ENCODE peak calls at places on chromosomes 13 and 19, in four cellular contexts. Z is neural progenitor cell; W is CD4-positive, alpha-beta memory T cell; B is prostate gland. V is an unnamed sample.
A peak's percentile ranks its signal among the peaks of the same experiment; 100 is the strongest.

GRCh38 chr13:45372189-45373115 is 31.5 kb upstream of the TPT1 start:
- DNase-seq in Z (no peak), W (no peak), B (no peak), V (peak; percentile 49)

GRCh38 chr19:14442904-14443631 is 10.0 kb downstream of the PKN1 start:
- DNase-seq in Z (no peak), W (no peak), B (no peak), V (no peak)

GRCh38 chr13:73635166-73635787 is 498.9 kb downstream of the KLF12 start:
- DNase-seq in Z (no peak), W (no peak), B (no peak), V (no peak)

GRCh38 chr13:39365879-39366278 is 237.1 kb downstream of the LHFPL6 start:
- DNase-seq in Z (no peak), W (no peak), B (no peak), V (no peak)

GRCh38 chr19:3593156-3593555 is 7.9 kb downstream of the GIPC3 start:
- DNase-seq in Z (peak; percentile 48), W (no peak), B (no peak), V (no peak)

GRCh38 chr19:34336781-34337271 is 28.2 kb upstream of the GPI start:
- DNase-seq in Z (peak; percentile 56), W (peak; percentile 54), B (no peak), V (no peak)

GRCh38 chr19:23116802-23117571 is at the start of gene ZNF730:
- DNase-seq in Z (peak; percentile 99), W (peak; percentile 44), B (peak; percentile 32), V (peak; percentile 1)

GRCh38 chr13:21676611-21677021 is 5.7 kb downstream of the FGF9 start:
- DNase-seq in Z (peak; percentile 69), W (no peak), B (no peak), V (peak; percentile 43)

GRCh38 chr19:4327252-4327876 is 11.3 kb downstream of the STAP2 start:
- DNase-seq in Z (peak; percentile 94), W (peak; percentile 61), B (no peak), V (no peak)

GRCh38 chr19:33186835-33187540 is 7.1 kb upstream of the LRP3 start:
- DNase-seq in Z (no peak), W (no peak), B (no peak), V (peak; percentile 48)

GRCh38 chr13:47033216-47033615 is 136.4 kb upstream of the HTR2A start:
- DNase-seq in Z (no peak), W (no peak), B (no peak), V (no peak)

GRCh38 chr19:53957448-53958167 is 5.1 kb upstream of the CACNG8 start:
- DNase-seq in Z (no peak), W (no peak), B (no peak), V (no peak)

GRCh38 chr13:98206946-98207345 is 29.9 kb upstream of the RNF113B start:
- DNase-seq in Z (no peak), W (no peak), B (peak; percentile 53), V (peak; percentile 25)

GRCh38 chr13:71067164-71067815 is 799.7 kb downstream of the DACH1 start:
- DNase-seq in Z (peak; percentile 40), W (no peak), B (no peak), V (peak; percentile 16)

GRCh38 chr19:7916137-7916907 is 1.7 kb downstream of the TGFBR3L start:
- DNase-seq in Z (peak; percentile 74), W (peak; percentile 58), B (no peak), V (peak; percentile 32)

GRCh38 chr19:46980756-46981155 is 38.9 kb upstream of the NPAS1 start:
- DNase-seq in Z (no peak), W (no peak), B (no peak), V (no peak)

GRCh38 chr19:38173324-38174041 is 50.5 kb downstream of the DPF1 start:
- DNase-seq in Z (no peak), W (no peak), B (no peak), V (peak; percentile 92)

GRCh38 chr19:58182577-58182988 is 278 bp upstream of the ZNF274 start:
- DNase-seq in Z (no peak), W (no peak), B (no peak), V (no peak)

GRCh38 chr13:98688373-98688772 is 64.1 kb downstream of the SLC15A1 start:
- DNase-seq in Z (no peak), W (no peak), B (no peak), V (no peak)

GRCh38 chr13:29707876-29708543 is 112.5 kb upstream of the SLC7A1 start:
- DNase-seq in Z (peak; percentile 74), W (peak; percentile 41), B (no peak), V (peak; percentile 50)

GRCh38 chr19:3665681-3666544 is 34.4 kb downstream of the PIP5K1C start:
- DNase-seq in Z (peak; percentile 66), W (peak; percentile 70), B (peak; percentile 46), V (peak; percentile 46)

GRCh38 chr13:53250272-53250875 is 221.8 kb downstream of the OLFM4 start:
- DNase-seq in Z (peak; percentile 93), W (peak; percentile 2), B (peak; percentile 62), V (peak; percentile 71)

GRCh38 chr13:30307966-30308290 is 577 bp upstream of the KATNAL1 start:
- DNase-seq in Z (no peak), W (no peak), B (no peak), V (no peak)

GRCh38 chr13:105346141-105346766 is 1189.2 kb downstream of the EFNB2 start:
- DNase-seq in Z (no peak), W (no peak), B (no peak), V (peak; percentile 14)

GRCh38 chr13:45055902-45056648 is 64.2 kb upstream of the GTF2F2 start:
- DNase-seq in Z (peak; percentile 57), W (no peak), B (no peak), V (no peak)

GRCh38 chr13:63737418-63737817 is 2321.8 kb upstream of the PCDH20 start:
- DNase-seq in Z (no peak), W (no peak), B (no peak), V (no peak)

GRCh38 chr13:31996611-31997010 is 35.0 kb upstream of the FRY start:
- DNase-seq in Z (no peak), W (no peak), B (no peak), V (no peak)

GRCh38 chr13:44004881-44005280 is 125.2 kb downstream of the LACC1 start:
- DNase-seq in Z (no peak), W (no peak), B (no peak), V (no peak)

GRCh38 chr13:67275351-67275989 is 45.3 kb upstream of the PCDH9 start:
- DNase-seq in Z (no peak), W (no peak), B (no peak), V (no peak)

GRCh38 chr13:60230593-60230992 is 66.9 kb upstream of the DIAPH3 start:
- DNase-seq in Z (no peak), W (no peak), B (no peak), V (no peak)

GRCh38 chr13:22596157-22596863 is 584.5 kb upstream of the SGCG start:
- DNase-seq in Z (no peak), W (no peak), B (no peak), V (no peak)

GRCh38 chr13:37344051-37344450 is 238.6 kb upstream of the CSNK1A1L start:
- DNase-seq in Z (no peak), W (no peak), B (no peak), V (no peak)
- H3K4me3 ChIP-seq in Z (no peak overlapping the region), W (no peak overlapping the region), B (no peak overlapping the region), V (no peak overlapping the region)

GRCh38 chr13:42786696-42787095 is 5.3 kb downstream of the FAM216B start:
- DNase-seq in Z (no peak), W (no peak), B (no peak), V (no peak)
- H3K27ac ChIP-seq in Z (no peak overlapping the region), W (no peak overlapping the region), B (no peak overlapping the region), V (no peak overlapping the region)

DNA sequence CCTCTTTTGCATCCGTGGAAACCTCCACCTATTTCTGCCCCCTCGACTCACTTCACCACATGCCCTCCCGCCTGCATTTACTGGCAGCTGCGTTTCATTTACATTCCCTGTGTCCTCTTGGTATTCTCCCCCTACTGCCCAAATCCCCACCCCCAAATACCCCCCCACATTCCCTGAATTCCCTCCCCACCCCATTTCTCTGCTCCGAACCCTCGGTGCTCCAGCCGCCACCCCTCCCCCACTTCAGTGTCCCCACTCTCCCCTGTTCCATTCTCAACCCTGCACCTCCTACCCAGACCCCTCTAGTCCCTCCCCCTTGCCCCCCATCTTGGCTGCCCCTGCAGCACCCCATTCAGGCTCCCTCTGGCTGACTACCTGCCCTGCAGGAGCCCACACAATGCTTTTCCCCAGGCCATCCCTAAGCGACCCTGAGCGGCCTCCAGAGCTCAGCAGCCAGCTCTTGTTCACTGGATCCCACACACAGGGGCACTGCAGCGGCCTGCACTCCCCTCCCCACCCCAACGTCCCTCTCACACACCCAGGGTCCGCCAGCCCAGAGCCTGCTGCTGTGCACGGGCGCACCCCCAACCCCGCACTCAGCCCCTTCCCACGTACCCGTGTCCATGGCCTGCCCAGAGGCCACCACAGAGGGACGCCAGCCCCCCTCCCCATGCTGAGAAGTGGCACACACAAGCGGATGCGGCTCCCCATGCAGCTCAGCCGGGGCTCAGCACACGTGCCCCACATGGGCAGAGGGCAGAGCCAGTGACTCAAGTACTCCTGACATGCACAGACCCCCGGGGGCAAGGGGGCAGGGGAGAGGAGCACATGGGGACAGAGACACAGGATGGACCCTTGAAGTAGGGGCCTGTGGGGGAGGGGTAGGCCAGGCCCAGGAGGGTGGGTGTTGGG is 26.3 kb downstream of the SHANK1 start:
- DNase-seq in Z (peak; percentile 39), W (no peak), B (no peak), V (no peak)
- H3K4me3 ChIP-seq in Z (no peak overlapping the region), W (no peak overlapping the region), B (no peak overlapping the region), V (no peak overlapping the region)

DNA sequence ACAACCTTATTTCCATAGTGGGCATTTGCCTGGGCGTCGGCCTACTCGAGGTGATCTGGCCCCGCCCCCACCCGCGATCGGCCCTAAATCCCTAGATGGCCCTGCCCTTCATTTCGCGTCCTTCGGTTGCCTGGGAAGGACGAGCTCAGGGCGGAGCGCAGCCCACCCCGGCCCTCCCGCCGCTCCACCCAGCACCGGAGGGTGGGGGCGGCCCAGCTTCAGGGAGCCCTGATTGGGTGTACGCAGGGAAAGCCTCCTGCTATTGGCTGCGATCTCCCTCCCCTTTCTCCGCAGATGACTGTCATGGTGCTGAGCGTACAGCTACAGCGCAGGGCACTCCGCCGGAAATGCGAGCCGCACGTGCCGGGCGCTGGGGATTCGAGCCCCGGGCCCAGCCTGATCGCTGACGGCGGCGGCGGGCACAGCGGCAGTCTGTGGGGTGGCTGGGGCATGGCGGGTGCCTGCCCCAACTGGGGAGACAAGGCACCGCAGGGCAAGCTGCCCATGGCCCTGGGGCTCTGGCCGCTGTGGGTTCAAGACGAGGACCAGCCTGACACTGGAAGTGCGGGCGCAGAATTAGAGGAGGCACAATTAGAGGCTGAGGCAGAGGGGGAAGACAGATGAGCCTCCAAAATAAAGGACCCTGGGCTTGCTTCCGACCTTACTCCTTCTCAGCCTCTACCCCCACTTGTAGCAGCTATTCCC is 4.3 kb downstream of the CD37 start:
- DNase-seq in Z (peak; percentile 97), W (no peak), B (peak; percentile 88), V (peak; percentile 75)
- H3K27ac ChIP-seq in Z (peak overlapping the region; percentile 18), W (no peak overlapping the region), B (peak overlapping the region; percentile 72), V (no peak overlapping the region)

DNA sequence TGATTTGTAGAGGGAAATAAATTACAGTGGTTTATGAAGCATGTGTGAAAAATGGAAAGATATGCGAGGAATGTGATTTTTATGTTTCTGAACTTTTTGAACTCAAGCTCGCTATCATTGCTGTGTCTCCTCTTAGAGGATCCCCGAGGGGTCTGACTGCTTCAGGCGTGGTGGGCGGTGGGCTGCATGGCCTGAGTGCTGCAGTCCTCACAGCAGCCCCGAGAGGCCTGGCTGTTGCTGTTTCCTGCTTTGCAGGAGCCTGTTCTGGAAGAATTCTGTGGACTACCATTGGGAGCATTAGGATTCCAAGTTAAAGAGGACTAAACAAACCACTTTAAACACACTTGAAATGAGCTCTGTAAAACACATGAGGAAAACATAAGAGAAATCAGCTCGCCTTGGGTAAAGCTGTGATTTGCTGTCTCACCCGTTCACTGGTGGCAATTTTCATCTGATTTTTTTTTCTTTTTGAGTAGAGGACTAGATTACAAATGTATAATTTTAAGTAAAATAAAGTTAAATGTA is 95.9 kb downstream of the ARHGEF7 start:
- DNase-seq in Z (no peak), W (no peak), B (no peak), V (no peak)
- H3K4me3 ChIP-seq in Z (no peak overlapping the region), W (no peak overlapping the region), B (no peak overlapping the region), V (no peak overlapping the region)